ENCODE peak calls at places on chromosomes 4 and X, in six cellular contexts. S is heart left ventricle, H is stomach, M is cardiac muscle cell, X is endodermal cell, C is dorsolateral prefrontal cortex. F is an unnamed sample.

GRCh38 chrX:68504237-68504636 is 5.4 kb downstream of the YIPF6 start:
- DNase-seq in S (no peak), H (no peak), M (peak), X (no peak), C (no peak), F (no peak)

GRCh38 chrX:12974797-12975669 is at the start of gene TMSB4X:
- DNase-seq in S (peak), H (peak), M (peak), X (peak), C (peak), F (peak)

GRCh38 chr4:154626793-154627484 is 14.5 kb upstream of the FGG start:
- DNase-seq in S (peak), H (peak), M (peak), X (peak), C (peak), F (no peak)

GRCh38 chr4:143335979-143336827 is 473 bp upstream of the GAB1 start:
- DNase-seq in S (peak), H (peak), M (peak), X (peak), C (peak), F (peak)

GRCh38 chr4:74039065-74039763 is 725 bp upstream of the CXCL3 start:
- DNase-seq in S (no peak), H (no peak), M (peak), X (peak), C (no peak), F (no peak)

GRCh38 chr4:86891785-86892638 is at the start of gene C4orf36:
- DNase-seq in S (peak), H (peak), M (peak), X (peak), C (peak), F (peak)

GRCh38 chr4:38132140-38132673 is 172.0 kb downstream of the PTTG2 start:
- DNase-seq in S (peak), H (no peak), M (peak), X (peak), C (no peak), F (peak)

GRCh38 chr4:173782660-173783059 is 252.6 kb upstream of the HAND2 start:
- DNase-seq in S (no peak), H (no peak), M (no peak), X (no peak), C (no peak), F (no peak)

GRCh38 chrX:82333575-82333974 is 1131.7 kb downstream of the SH3BGRL start:
- DNase-seq in S (no peak), H (no peak), M (no peak), X (no peak), C (no peak), F (no peak)

GRCh38 chrX:38768079-38768478 is 33.2 kb upstream of the MID1IP1 start:
- DNase-seq in S (no peak), H (no peak), M (peak), X (no peak), C (no peak), F (no peak)

GRCh38 chrX:149372861-149373260 is 132.2 kb downstream of the IDS start:
- DNase-seq in S (no peak), H (no peak), M (no peak), X (no peak), C (no peak), F (no peak)

GRCh38 chr4:3035249-3035648 is 39.1 kb downstream of the HTT-AS start:
- DNase-seq in S (no peak), H (no peak), M (no peak), X (no peak), C (no peak), F (no peak)

GRCh38 chrX:150225266-150225665 is 137.9 kb upstream of the MAMLD1 start:
- DNase-seq in S (no peak), H (no peak), M (no peak), X (no peak), C (no peak), F (no peak)

GRCh38 chr4:173319696-173320095 is 14.5 kb downstream of the HMGB2 start:
- DNase-seq in S (no peak), H (no peak), M (peak), X (no peak), C (no peak), F (no peak)

GRCh38 chrX:120790118-120790517 is 85.5 kb downstream of the CT47B1 start:
- DNase-seq in S (no peak), H (peak), M (peak), X (no peak), C (no peak), F (peak)

GRCh38 chr4:24793219-24794005 is 2.0 kb upstream of the SOD3 start:
- DNase-seq in S (no peak), H (no peak), M (no peak), X (no peak), C (no peak), F (no peak)

GRCh38 chrX:124033821-124034220 is 72.3 kb downstream of the STAG2 start:
- DNase-seq in S (no peak), H (no peak), M (peak), X (no peak), C (no peak), F (no peak)

GRCh38 chr4:48683784-48684666 is 96.1 kb downstream of the FRYL start:
- DNase-seq in S (no peak), H (no peak), M (no peak), X (no peak), C (no peak), F (no peak)

GRCh38 chr4:24224446-24224845 is 334.6 kb upstream of the PPARGC1A start:
- DNase-seq in S (no peak), H (no peak), M (no peak), X (no peak), C (no peak), F (no peak)

GRCh38 chr4:43394976-43395375 is 502.5 kb downstream of the GRXCR1 start:
- DNase-seq in S (no peak), H (no peak), M (peak), X (no peak), C (no peak), F (no peak)

GRCh38 chrX:54171527-54171926 is 11.5 kb downstream of the FAM120C start:
- DNase-seq in S (no peak), H (no peak), M (peak), X (no peak), C (no peak), F (no peak)

GRCh38 chr4:100062921-100063320 is 112.8 kb upstream of the H2AZ1 start:
- DNase-seq in S (no peak), H (no peak), M (no peak), X (no peak), C (no peak), F (no peak)

GRCh38 chr4:88960576-88960975 is 96.4 kb downstream of the FAM13A start:
- DNase-seq in S (no peak), H (no peak), M (no peak), X (no peak), C (no peak), F (no peak)

GRCh38 chr4:86935499-86935832 is 655 bp downstream of the AFF1 start:
- DNase-seq in S (no peak), H (peak), M (no peak), X (no peak), C (no peak), F (no peak)

GRCh38 chr4:52212751-52213150 is 161.6 kb downstream of the SPATA18 start:
- DNase-seq in S (no peak), H (no peak), M (no peak), X (no peak), C (no peak), F (no peak)

GRCh38 chr4:184932343-184932742 is 85.9 kb upstream of the HELT start:
- DNase-seq in S (no peak), H (no peak), M (peak), X (peak), C (no peak), F (no peak)

GRCh38 chr4:61201562-61202099 is 1.5 kb downstream of the ADGRL3 start:
- DNase-seq in S (no peak), H (no peak), M (peak), X (peak), C (no peak), F (no peak)

GRCh38 chr4:169100656-169101055 is 90.6 kb upstream of the CBR4 start:
- DNase-seq in S (no peak), H (no peak), M (no peak), X (peak), C (no peak), F (no peak)

GRCh38 chrX:154142386-154142785 is 1.7 kb upstream of the OPN1LW start:
- DNase-seq in S (no peak), H (no peak), M (no peak), X (no peak), C (no peak), F (no peak)

GRCh38 chrX:34197946-34198345 is 65.8 kb upstream of the FAM47A start:
- DNase-seq in S (no peak), H (no peak), M (no peak), X (no peak), C (no peak), F (no peak)
- H3K27ac ChIP-seq in S (no peak), H (no peak), M (no peak), X (no peak), C (no peak), F (no peak)

GRCh38 chrX:17550011-17550410 is 175.0 kb downstream of the NHS start:
- DNase-seq in S (no peak), H (no peak), M (no peak), X (no peak), C (no peak), F (no peak)

GRCh38 chrX:17546356-17546755 is 171.4 kb downstream of the NHS start:
- DNase-seq in S (no peak), H (no peak), M (no peak), X (no peak), C (no peak), F (no peak)

GRCh38 chrX:17552251-17552650 is 177.3 kb downstream of the NHS start:
- DNase-seq in S (no peak), H (no peak), M (peak), X (no peak), C (no peak), F (no peak)

GRCh38 chrX:17547658-17548057 is 172.7 kb downstream of the NHS start:
- DNase-seq in S (peak), H (peak), M (peak), X (no peak), C (no peak), F (peak)

GRCh38 chrX:17549005-17549685 is 174.1 kb downstream of the NHS start:
- DNase-seq in S (no peak), H (no peak), M (no peak), X (peak), C (no peak), F (no peak)
- H3K4me3 ChIP-seq in S (no peak), H (no peak), M (no peak), X (no peak), C (no peak), F (no peak)

GRCh38 chr4:159398236-159398638 is 295.4 kb downstream of the RAPGEF2 start:
- DNase-seq in S (no peak), H (no peak), M (no peak), X (no peak), C (no peak), F (peak)
- TF ChIP-seq CTCF in S (peak), H (no peak), M (no peak), X (no peak), C (no peak), F (no peak)

DNA sequence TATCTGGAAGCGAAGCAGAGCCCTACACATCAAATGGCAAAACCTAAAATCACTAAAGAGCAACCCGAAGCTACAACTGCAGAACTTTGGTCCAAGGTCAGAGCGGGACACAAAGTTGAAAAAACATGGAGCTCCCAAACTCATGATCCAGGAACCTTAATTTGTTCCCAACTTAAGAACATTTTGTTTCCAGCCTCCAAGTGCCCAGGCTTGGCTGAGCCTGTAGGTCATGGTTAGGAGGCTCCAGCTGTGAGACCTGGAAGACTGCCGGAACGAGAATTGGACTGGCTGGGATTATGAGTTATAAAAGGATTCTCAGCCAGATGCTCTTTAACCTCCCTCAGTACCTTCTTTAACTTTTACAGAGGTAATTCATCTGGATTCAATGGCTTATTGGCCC is 349.1 kb upstream of the DDX53 start:
- DNase-seq in S (no peak), H (no peak), M (no peak), X (no peak), C (no peak), F (peak)
- H3K27ac ChIP-seq in S (no peak), H (no peak), M (no peak), X (no peak), C (no peak), F (peak)

GRCh38 chr4:167230744-167231143 is 3.5 kb downstream of the SPOCK3 start:
- DNase-seq in S (no peak), H (no peak), M (no peak), X (no peak), C (no peak), F (no peak)
- H3K4me3 ChIP-seq in S (no peak), H (no peak), M (no peak), X (no peak), C (peak), F (no peak)

DNA sequence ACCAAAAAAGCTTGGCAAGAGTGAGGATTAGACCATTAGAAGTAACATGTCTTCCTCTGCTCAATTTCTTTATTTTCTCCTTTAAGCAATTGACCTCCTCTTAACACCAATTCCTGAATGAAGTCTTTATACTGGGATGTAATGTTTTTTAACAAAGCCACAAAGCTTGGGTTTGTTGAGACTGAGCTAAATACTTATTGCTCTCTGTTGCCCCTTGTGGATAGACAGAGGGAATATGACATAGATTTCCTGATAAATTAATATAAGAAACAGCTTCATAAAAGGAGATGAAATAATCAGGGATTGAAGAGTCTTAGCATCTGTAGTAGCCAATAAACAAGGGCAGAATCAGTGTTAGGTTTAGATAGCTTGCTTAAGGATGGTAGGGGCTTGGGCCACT is 57.6 kb downstream of the CCDC160 start:
- DNase-seq in S (no peak), H (no peak), M (peak), X (no peak), C (no peak), F (no peak)
- TF ChIP-seq CTCF in S (no peak), H (no peak), M (no peak), X (peak), C (peak), F (peak)

F was measured in gastrocnemius medialis.